ENCODE peak calls at places on chromosome 22, in eight cellular contexts. T is left lobe of liver; I is activated CD4-positive, alpha-beta T cell treated with anti-CD3 and anti-CD28 coated beads, Interleukin-2, amount 10 ng/mL, durations not matched to agents 7 days and 5 days; A is KBM-7; D is iPS DF 6.9; Z is fibroblast of pulmonary artery; V is H54; Q is AG04450. X is an unnamed sample.

GRCh38 chr22:21108379-21109115 is 62.8 kb downstream of the LRRC74B start:
- DNase-seq in T (no peak), Q (no peak), I (no peak), V (no peak), A (no peak), Z (peak; percentile 9), D (no peak), X (no peak)

GRCh38 chr22:31187627-31188026 is 24.5 kb upstream of the LIMK2 start:
- DNase-seq in Z (no peak), V (no peak), I (no peak), Q (no peak), A (no peak), T (no peak), D (no peak), X (no peak)

GRCh38 chr22:43894122-43894521 is 2.3 kb upstream of the PNPLA5 start:
- DNase-seq in D (no peak), T (no peak), Z (no peak), I (no peak), Q (no peak), A (no peak), V (no peak), X (no peak)

GRCh38 chr22:50340157-50340879 is 2.8 kb upstream of the PPP6R2 start:
- DNase-seq in I (no peak), V (no peak), Q (no peak), T (no peak), Z (peak; percentile 16), A (peak; percentile 18), D (no peak), X (peak; percentile 28)

GRCh38 chr22:39091136-39092081 is 5.6 kb upstream of the APOBEC3H start:
- DNase-seq in D (no peak), A (no peak), V (no peak), I (no peak), T (no peak), Q (no peak), Z (no peak), X (no peak)

GRCh38 chr22:42353883-42354727 is 78.1 kb downstream of the NFAM1 start:
- DNase-seq in A (peak; percentile 45), Q (no peak), V (no peak), T (no peak), I (no peak), Z (no peak), D (no peak), X (no peak)

GRCh38 chr22:40036591-40037225 is 42.0 kb downstream of the FAM83F start:
- DNase-seq in V (peak; percentile 77), D (peak; percentile 63), T (peak; percentile 64), Z (peak; percentile 86), I (peak; percentile 59), A (peak; percentile 73), Q (peak; percentile 58), X (peak; percentile 90)

GRCh38 chr22:30333707-30334087 is 7.0 kb upstream of the TBC1D10A start:
- DNase-seq in I (no peak), A (no peak), V (no peak), Z (no peak), T (no peak), D (no peak), Q (no peak), X (no peak)

GRCh38 chr22:19984201-19984753 is 32.3 kb downstream of the ARVCF start:
- DNase-seq in Q (peak; percentile 16), A (no peak), I (no peak), T (no peak), D (no peak), Z (peak; percentile 38), V (peak; percentile 90), X (no peak)

GRCh38 chr22:19969141-19969928 is 27.7 kb upstream of the TXNRD2 start:
- DNase-seq in Z (no peak), Q (no peak), A (no peak), V (no peak), I (no peak), T (no peak), D (no peak), X (no peak)

GRCh38 chr22:38348751-38349496 is 31.7 kb upstream of the CSNK1E start:
- DNase-seq in Z (no peak), Q (no peak), A (no peak), D (no peak), I (no peak), V (no peak), T (no peak), X (no peak)

GRCh38 chr22:36409911-36410756 is 22.4 kb upstream of the MYH9 start:
- DNase-seq in T (peak; percentile 95), Q (no peak), D (peak; percentile 99), A (no peak), V (no peak), I (peak; percentile 77), Z (peak; percentile 53), X (no peak)

GRCh38 chr22:24952837-24953293 is 349 bp downstream of the KIAA1671 start:
- DNase-seq in V (peak; percentile 70), I (no peak), Z (peak; percentile 72), Q (no peak), D (no peak), T (no peak), A (no peak), X (peak; percentile 61)

GRCh38 chr22:38927033-38927789 is 30.2 kb upstream of the APOBEC3A start:
- DNase-seq in I (no peak), Z (peak; percentile 39), D (peak; percentile 48), T (no peak), Q (no peak), A (peak; percentile 72), V (peak; percentile 23), X (peak; percentile 78)

X was measured in SK-MEL-5.